ENCODE peak calls at places on chromosomes 2 and 18, in five cellular contexts. One of them, this sample, is unnamed.

GRCh38 chr2:240142859-240143258 is 2.4 kb upstream of the OTOS start:
- DNase-seq in kidney: peak; percentile 58
- DNase-seq in Peyer's patch: no peak
- DNase-seq in colonic mucosa: no peak
- DNase-seq in GM23248: no peak
- DNase-seq in this sample: no peak

GRCh38 chr2:105889046-105889445 is 144.3 kb downstream of the NCK2 start:
- DNase-seq in kidney: no peak
- DNase-seq in Peyer's patch: no peak
- DNase-seq in colonic mucosa: no peak
- DNase-seq in GM23248: no peak
- DNase-seq in this sample: no peak

GRCh38 chr18:78969574-78970315 is 9.9 kb upstream of the SALL3 start:
- DNase-seq in kidney: peak; percentile 46
- DNase-seq in Peyer's patch: no peak
- DNase-seq in colonic mucosa: no peak
- DNase-seq in GM23248: no peak
- DNase-seq in this sample: no peak

GRCh38 chr2:84537251-84537650 is 21.0 kb downstream of the DNAH6 start:
- DNase-seq in kidney: no peak
- DNase-seq in Peyer's patch: no peak
- DNase-seq in colonic mucosa: no peak
- DNase-seq in GM23248: peak; percentile 12
- DNase-seq in this sample: no peak

GRCh38 chr18:37538526-37539205 is 26.9 kb downstream of the CELF4 start:
- DNase-seq in kidney: no peak
- DNase-seq in Peyer's patch: no peak
- DNase-seq in colonic mucosa: no peak
- DNase-seq in GM23248: no peak
- DNase-seq in this sample: no peak

GRCh38 chr2:120670371-120670770 is 65.3 kb upstream of the GLI2 start:
- DNase-seq in kidney: no peak
- DNase-seq in Peyer's patch: no peak
- DNase-seq in colonic mucosa: no peak
- DNase-seq in GM23248: no peak
- DNase-seq in this sample: no peak

GRCh38 chr2:178764097-178764496 is 43.1 kb downstream of the TTN start:
- DNase-seq in kidney: no peak
- DNase-seq in Peyer's patch: no peak
- DNase-seq in colonic mucosa: no peak
- DNase-seq in GM23248: peak; percentile 11
- DNase-seq in this sample: no peak

GRCh38 chr2:232321156-232321816 is 57.3 kb upstream of the ALPP start:
- DNase-seq in kidney: no peak
- DNase-seq in Peyer's patch: peak; percentile 40
- DNase-seq in colonic mucosa: no peak
- DNase-seq in GM23248: no peak
- DNase-seq in this sample: no peak

GRCh38 chr2:222518570-222519381 is 94.4 kb downstream of the SGPP2 start:
- DNase-seq in kidney: no peak
- DNase-seq in Peyer's patch: no peak
- DNase-seq in colonic mucosa: peak; percentile 75
- DNase-seq in GM23248: peak; percentile 75
- DNase-seq in this sample: peak; percentile 83

GRCh38 chr2:27162151-27163121 is 13.6 kb downstream of the TCF23 start:
- DNase-seq in kidney: no peak
- DNase-seq in Peyer's patch: no peak
- DNase-seq in colonic mucosa: no peak
- DNase-seq in GM23248: peak; percentile 37
- DNase-seq in this sample: no peak

GRCh38 chr2:241768251-241768711 is 8.3 kb upstream of the GAL3ST2 start:
- DNase-seq in kidney: no peak
- DNase-seq in Peyer's patch: no peak
- DNase-seq in colonic mucosa: no peak
- DNase-seq in GM23248: no peak
- DNase-seq in this sample: no peak

GRCh38 chr18:49911414-49911813 is 98.1 kb upstream of the ACAA2 start:
- DNase-seq in kidney: no peak
- DNase-seq in Peyer's patch: no peak
- DNase-seq in colonic mucosa: no peak
- DNase-seq in GM23248: no peak
- DNase-seq in this sample: no peak

GRCh38 chr18:76518543-76519155 is 23.6 kb upstream of the ZNF516 start:
- DNase-seq in kidney: peak; percentile 87
- DNase-seq in Peyer's patch: peak; percentile 23
- DNase-seq in colonic mucosa: peak; percentile 23
- DNase-seq in GM23248: peak; percentile 77
- DNase-seq in this sample: no peak

GRCh38 chr2:128261245-128262128 is 57.2 kb downstream of the HS6ST1 start:
- DNase-seq in kidney: peak; percentile 68
- DNase-seq in Peyer's patch: no peak
- DNase-seq in colonic mucosa: no peak
- DNase-seq in GM23248: no peak
- DNase-seq in this sample: no peak

GRCh38 chr18:13242797-13243196 is 24.2 kb downstream of the LDLRAD4 start:
- DNase-seq in kidney: no peak
- DNase-seq in Peyer's patch: peak; percentile 10
- DNase-seq in colonic mucosa: no peak
- DNase-seq in GM23248: no peak
- DNase-seq in this sample: no peak

GRCh38 chr2:28269019-28269784 is 123.5 kb upstream of the FOSL2 start:
- DNase-seq in kidney: no peak
- DNase-seq in Peyer's patch: no peak
- DNase-seq in colonic mucosa: peak; percentile 79
- DNase-seq in GM23248: no peak
- DNase-seq in this sample: peak; percentile 84

GRCh38 chr2:239870863-239871262 is 154.3 kb downstream of the NDUFA10 start:
- DNase-seq in kidney: no peak
- DNase-seq in Peyer's patch: no peak
- DNase-seq in colonic mucosa: peak; percentile 7
- DNase-seq in GM23248: no peak
- DNase-seq in this sample: no peak

GRCh38 chr2:70083344-70084156 is 3.7 kb upstream of the PCBP1 start:
- DNase-seq in kidney: no peak
- DNase-seq in Peyer's patch: peak; percentile 42
- DNase-seq in colonic mucosa: peak; percentile 75
- DNase-seq in GM23248: peak; percentile 75
- DNase-seq in this sample: peak; percentile 94

GRCh38 chr2:129935118-129935517 is 44.3 kb upstream of the RAB6C start:
- DNase-seq in kidney: no peak
- DNase-seq in Peyer's patch: no peak
- DNase-seq in colonic mucosa: no peak
- DNase-seq in GM23248: peak; percentile 17
- DNase-seq in this sample: no peak

GRCh38 chr2:55431982-55432627 is 12.4 kb upstream of the CCDC88A start:
- DNase-seq in kidney: no peak
- DNase-seq in Peyer's patch: no peak
- DNase-seq in colonic mucosa: no peak
- DNase-seq in GM23248: peak; percentile 70
- DNase-seq in this sample: peak; percentile 18

GRCh38 chr2:9983413-9984216 is 32.1 kb downstream of the GRHL1 start:
- DNase-seq in kidney: no peak
- DNase-seq in Peyer's patch: no peak
- DNase-seq in colonic mucosa: no peak
- DNase-seq in GM23248: peak; percentile 52
- DNase-seq in this sample: no peak

GRCh38 chr2:86625096-86625495 is 1.4 kb upstream of the RNF103 start:
- DNase-seq in kidney: no peak
- DNase-seq in Peyer's patch: no peak
- DNase-seq in colonic mucosa: no peak
- DNase-seq in GM23248: no peak
- DNase-seq in this sample: no peak

GRCh38 chr18:51425889-51426288 is 228.4 kb upstream of the MEX3C start:
- DNase-seq in kidney: no peak
- DNase-seq in Peyer's patch: no peak
- DNase-seq in colonic mucosa: no peak
- DNase-seq in GM23248: no peak
- DNase-seq in this sample: no peak

GRCh38 chr2:207239754-207240494 is 74.2 kb upstream of the KLF7 start:
- DNase-seq in kidney: no peak
- DNase-seq in Peyer's patch: no peak
- DNase-seq in colonic mucosa: no peak
- DNase-seq in GM23248: peak; percentile 89
- DNase-seq in this sample: peak; percentile 89

GRCh38 chr2:76973610-76974009 is 548.6 kb downstream of the LRRTM4 start:
- DNase-seq in kidney: no peak
- DNase-seq in Peyer's patch: no peak
- DNase-seq in colonic mucosa: no peak
- DNase-seq in GM23248: no peak
- DNase-seq in this sample: no peak

GRCh38 chr2:133346654-133347053 is 221.6 kb downstream of the NCKAP5 start:
- DNase-seq in kidney: no peak
- DNase-seq in Peyer's patch: no peak
- DNase-seq in colonic mucosa: no peak
- DNase-seq in GM23248: peak; percentile 82
- DNase-seq in this sample: peak; percentile 94

GRCh38 chr2:28869494-28870145 is 489 bp downstream of the TRMT61B start:
- DNase-seq in kidney: peak; percentile 77
- DNase-seq in Peyer's patch: no peak
- DNase-seq in colonic mucosa: peak; percentile 24
- DNase-seq in GM23248: peak; percentile 79
- DNase-seq in this sample: no peak

GRCh38 chr2:9318461-9319337 is 104.6 kb downstream of the ITGB1BP1 start:
- DNase-seq in kidney: peak; percentile 86
- DNase-seq in Peyer's patch: no peak
- DNase-seq in colonic mucosa: peak; percentile 62
- DNase-seq in GM23248: no peak
- DNase-seq in this sample: no peak

GRCh38 chr2:64288321-64288931 is 144.2 kb upstream of the PELI1 start:
- DNase-seq in kidney: no peak
- DNase-seq in Peyer's patch: no peak
- DNase-seq in colonic mucosa: no peak
- DNase-seq in GM23248: peak; percentile 89
- DNase-seq in this sample: no peak

GRCh38 chr2:216557413-216557812 is 58.8 kb downstream of the RPL37A start:
- DNase-seq in kidney: no peak
- DNase-seq in Peyer's patch: no peak
- DNase-seq in colonic mucosa: no peak
- DNase-seq in GM23248: no peak
- DNase-seq in this sample: no peak
- H3K4me1 ChIP-seq in kidney: no peaks in the 10 kb centered on the region
- H3K4me1 ChIP-seq in Peyer's patch: no peaks in the 10 kb centered on the region
- H3K4me1 ChIP-seq in colonic mucosa: no peaks in the 10 kb centered on the region
- H3K4me1 ChIP-seq in GM23248: peaks cover 63% of the 10 kb centered on the region
- H3K4me1 ChIP-seq in this sample: peaks cover 15% of the 10 kb centered on the region

DNA sequence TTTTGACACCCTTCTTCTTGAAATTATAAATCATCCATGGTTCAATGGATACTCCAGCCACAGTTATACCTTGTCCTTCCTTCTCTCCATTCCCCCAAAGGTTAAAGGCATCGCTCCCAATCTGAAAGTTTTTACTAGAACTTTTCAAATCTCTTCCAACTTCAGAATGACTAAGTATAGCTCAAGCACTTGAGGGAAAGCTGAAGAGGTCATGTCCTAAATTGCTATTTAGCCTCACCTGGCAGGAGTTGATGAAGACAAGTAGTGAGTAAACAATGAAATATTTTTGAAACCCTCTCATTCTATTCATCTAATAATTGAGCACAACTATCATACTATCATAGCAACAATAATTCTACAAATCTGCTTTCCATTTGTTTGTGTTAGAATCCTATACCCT is 167.8 kb downstream of the HNMT start:
- DNase-seq in kidney: no peak
- DNase-seq in Peyer's patch: no peak
- DNase-seq in colonic mucosa: no peak
- DNase-seq in GM23248: no peak
- DNase-seq in this sample: no peak
- H3K4me1 ChIP-seq in kidney: no peaks in the 10 kb centered on the region
- H3K4me1 ChIP-seq in Peyer's patch: no peaks in the 10 kb centered on the region
- H3K4me1 ChIP-seq in colonic mucosa: no peaks in the 10 kb centered on the region
- H3K4me1 ChIP-seq in GM23248: no peaks in the 10 kb centered on the region
- H3K4me1 ChIP-seq in this sample: no peaks in the 10 kb centered on the region

DNA sequence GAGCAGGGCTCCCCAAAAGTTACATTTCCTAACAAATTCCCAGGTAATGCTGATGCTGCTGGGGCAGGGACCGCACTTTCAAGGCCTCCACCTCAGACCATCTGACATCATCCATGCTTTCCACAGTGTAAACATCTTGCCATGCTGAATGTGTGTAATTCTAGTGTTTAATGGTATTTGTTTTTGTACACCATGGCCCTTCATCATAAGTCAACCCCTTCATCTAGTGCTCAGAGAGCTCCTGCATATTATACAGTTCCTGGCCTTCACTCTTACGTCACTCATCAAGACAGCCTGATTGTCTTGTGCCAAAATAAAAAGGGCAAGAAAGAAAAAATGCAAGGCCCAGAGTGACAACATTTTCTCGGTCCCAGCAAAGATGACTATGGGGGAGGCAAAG is 77.5 kb upstream of the ZFP36L2 start:
- DNase-seq in kidney: no peak
- DNase-seq in Peyer's patch: no peak
- DNase-seq in colonic mucosa: no peak
- DNase-seq in GM23248: no peak
- DNase-seq in this sample: no peak
- H3K4me1 ChIP-seq in kidney: peaks cover 5% of the 10 kb centered on the region
- H3K4me1 ChIP-seq in Peyer's patch: no peaks in the 10 kb centered on the region
- H3K4me1 ChIP-seq in colonic mucosa: no peaks in the 10 kb centered on the region
- H3K4me1 ChIP-seq in GM23248: peaks cover 12% of the 10 kb centered on the region
- H3K4me1 ChIP-seq in this sample: peaks cover 9% of the 10 kb centered on the region

GRCh38 chr18:48106976-48107781 is 176.7 kb upstream of the SMAD2 start:
- DNase-seq in kidney: no peak
- DNase-seq in Peyer's patch: no peak
- DNase-seq in colonic mucosa: peak; percentile 70
- DNase-seq in GM23248: peak; percentile 6
- DNase-seq in this sample: no peak
- H3K4me1 ChIP-seq in kidney: no peaks in the 10 kb centered on the region
- H3K4me1 ChIP-seq in Peyer's patch: no peaks in the 10 kb centered on the region
- H3K4me1 ChIP-seq in colonic mucosa: no peaks in the 10 kb centered on the region
- H3K4me1 ChIP-seq in GM23248: no peaks in the 10 kb centered on the region
- H3K4me1 ChIP-seq in this sample: no peaks in the 10 kb centered on the region

This sample was measured in foreskin keratinocyte.